ENCODE peak calls at places on chromosome 6, in nine cellular contexts. One of them, this sample, is unnamed.

GRCh38 chr6:158548418-158549161 is 11.3 kb upstream of the TMEM181 start:
- DNase-seq in T-helper 9 cell: no peak
- DNase-seq in OCI-LY7: no peak
- DNase-seq in mucosa of descending colon: no peak
- DNase-seq in right cardiac atrium: no peak
- DNase-seq in hypothalamus: no peak
- DNase-seq in AG08396: no peak
- DNase-seq in IMR-90: no peak
- DNase-seq in nucleus accumbens: no peak
- DNase-seq in this sample: no peak

GRCh38 chr6:33008944-33009861 is at the start of gene HLA-DOA:
- DNase-seq in T-helper 9 cell: no peak
- DNase-seq in OCI-LY7: peak; percentile 89
- DNase-seq in mucosa of descending colon: no peak
- DNase-seq in right cardiac atrium: no peak
- DNase-seq in hypothalamus: no peak
- DNase-seq in AG08396: peak; percentile 43
- DNase-seq in IMR-90: peak; percentile 5
- DNase-seq in nucleus accumbens: no peak
- DNase-seq in this sample: no peak

GRCh38 chr6:63347599-63347998 is 27.8 kb upstream of the LGSN start:
- DNase-seq in T-helper 9 cell: no peak
- DNase-seq in OCI-LY7: no peak
- DNase-seq in mucosa of descending colon: no peak
- DNase-seq in right cardiac atrium: no peak
- DNase-seq in hypothalamus: no peak
- DNase-seq in AG08396: peak; percentile 48
- DNase-seq in IMR-90: peak; percentile 93
- DNase-seq in nucleus accumbens: no peak
- DNase-seq in this sample: no peak

GRCh38 chr6:138371452-138371711 is 6.3 kb upstream of the SMIM28 start:
- DNase-seq in T-helper 9 cell: no peak
- DNase-seq in OCI-LY7: no peak
- DNase-seq in mucosa of descending colon: no peak
- DNase-seq in right cardiac atrium: no peak
- DNase-seq in hypothalamus: no peak
- DNase-seq in AG08396: no peak
- DNase-seq in IMR-90: no peak
- DNase-seq in nucleus accumbens: no peak
- DNase-seq in this sample: no peak

GRCh38 chr6:90469906-90470305 is 117.0 kb downstream of the MAP3K7 start:
- DNase-seq in T-helper 9 cell: no peak
- DNase-seq in OCI-LY7: no peak
- DNase-seq in mucosa of descending colon: no peak
- DNase-seq in right cardiac atrium: peak; percentile 64
- DNase-seq in hypothalamus: no peak
- DNase-seq in AG08396: no peak
- DNase-seq in IMR-90: no peak
- DNase-seq in nucleus accumbens: no peak
- DNase-seq in this sample: no peak

GRCh38 chr6:43455034-43455747 is at the start of gene DLK2:
- DNase-seq in T-helper 9 cell: peak; percentile 39
- DNase-seq in OCI-LY7: no peak
- DNase-seq in mucosa of descending colon: no peak
- DNase-seq in right cardiac atrium: no peak
- DNase-seq in hypothalamus: no peak
- DNase-seq in AG08396: peak; percentile 44
- DNase-seq in IMR-90: no peak
- DNase-seq in nucleus accumbens: no peak
- DNase-seq in this sample: no peak

GRCh38 chr6:10215711-10216110 is 199.2 kb downstream of the TFAP2A start:
- DNase-seq in T-helper 9 cell: no peak
- DNase-seq in OCI-LY7: no peak
- DNase-seq in mucosa of descending colon: no peak
- DNase-seq in right cardiac atrium: no peak
- DNase-seq in hypothalamus: no peak
- DNase-seq in AG08396: no peak
- DNase-seq in IMR-90: no peak
- DNase-seq in nucleus accumbens: no peak
- DNase-seq in this sample: no peak

GRCh38 chr6:32387946-32388345 is 16.2 kb upstream of the TSBP1 start:
- DNase-seq in T-helper 9 cell: no peak
- DNase-seq in OCI-LY7: no peak
- DNase-seq in mucosa of descending colon: no peak
- DNase-seq in right cardiac atrium: no peak
- DNase-seq in hypothalamus: no peak
- DNase-seq in AG08396: no peak
- DNase-seq in IMR-90: no peak
- DNase-seq in nucleus accumbens: no peak
- DNase-seq in this sample: no peak

GRCh38 chr6:2259574-2259973 is 14.2 kb upstream of the GMDS start:
- DNase-seq in T-helper 9 cell: no peak
- DNase-seq in OCI-LY7: no peak
- DNase-seq in mucosa of descending colon: no peak
- DNase-seq in right cardiac atrium: no peak
- DNase-seq in hypothalamus: no peak
- DNase-seq in AG08396: no peak
- DNase-seq in IMR-90: no peak
- DNase-seq in nucleus accumbens: no peak
- DNase-seq in this sample: no peak

GRCh38 chr6:48765352-48765961 is 654.5 kb upstream of the PTCHD4 start:
- DNase-seq in T-helper 9 cell: no peak
- DNase-seq in OCI-LY7: peak; percentile 31
- DNase-seq in mucosa of descending colon: no peak
- DNase-seq in right cardiac atrium: peak; percentile 20
- DNase-seq in hypothalamus: no peak
- DNase-seq in AG08396: peak; percentile 57
- DNase-seq in IMR-90: peak; percentile 76
- DNase-seq in nucleus accumbens: no peak
- DNase-seq in this sample: no peak

GRCh38 chr6:43247115-43247999 is 4.1 kb downstream of the TTBK1 start:
- DNase-seq in T-helper 9 cell: peak; percentile 66
- DNase-seq in OCI-LY7: peak; percentile 89
- DNase-seq in mucosa of descending colon: peak; percentile 89
- DNase-seq in right cardiac atrium: peak; percentile 90
- DNase-seq in hypothalamus: peak; percentile 76
- DNase-seq in AG08396: peak; percentile 88
- DNase-seq in IMR-90: peak; percentile 13
- DNase-seq in nucleus accumbens: peak; percentile 67
- DNase-seq in this sample: peak; percentile 88

GRCh38 chr6:85344996-85345395 is 104.9 kb upstream of the NT5E start:
- DNase-seq in T-helper 9 cell: no peak
- DNase-seq in OCI-LY7: no peak
- DNase-seq in mucosa of descending colon: no peak
- DNase-seq in right cardiac atrium: no peak
- DNase-seq in hypothalamus: no peak
- DNase-seq in AG08396: no peak
- DNase-seq in IMR-90: peak; percentile 30
- DNase-seq in nucleus accumbens: no peak
- DNase-seq in this sample: no peak

This sample was measured in left ventricle myocardium superior.